ENCODE peak calls at places on chromosomes 12 and 14, in eight cellular contexts. Z is A549, L is endothelial cell of umbilical vein, Q is stomach, P is uterus, H is suprapubic skin, T is HCT116, J is sigmoid colon. N is an unnamed sample.

GRCh38 chr12:115984607-115985006 is 292.9 kb downstream of the MED13L start:
- DNase-seq in H (no peak), Q (no peak), Z (no peak), J (no peak), P (no peak), L (no peak), T (no peak), N (no peak)

GRCh38 chr12:40063424-40063823 is 42.5 kb downstream of the SLC2A13 start:
- DNase-seq in L (no peak), Z (no peak), P (no peak), H (no peak), Q (no peak), J (no peak), T (no peak), N (no peak)

GRCh38 chr12:58395470-58395869 is 454.1 kb downstream of the ATP23 start:
- DNase-seq in H (no peak), Z (no peak), P (no peak), J (no peak), Q (no peak), L (no peak), T (peak; percentile 26), N (no peak)

GRCh38 chr14:67734675-67735074 is 33.0 kb downstream of the RDH12 start:
- DNase-seq in P (no peak), Z (no peak), T (no peak), H (no peak), Q (no peak), J (no peak), L (peak; percentile 24), N (no peak)

GRCh38 chr14:69685217-69685616 is 73.8 kb downstream of the SUSD6 start:
- DNase-seq in P (no peak), H (no peak), J (no peak), Q (no peak), T (no peak), Z (no peak), L (peak; percentile 49), N (no peak)

GRCh38 chr14:37594238-37594915 is 672 bp downstream of the FOXA1 start:
- DNase-seq in T (peak; percentile 76), Z (peak; percentile 92), P (no peak), Q (peak; percentile 82), H (peak; percentile 74), J (no peak), L (peak; percentile 80), N (no peak)

GRCh38 chr12:109275173-109275572 is 33.9 kb downstream of the FOXN4 start:
- DNase-seq in Z (no peak), P (no peak), T (no peak), J (no peak), Q (no peak), H (no peak), L (no peak), N (no peak)

GRCh38 chr12:105477873-105478272 is 147.4 kb downstream of the C12orf75 start:
- DNase-seq in T (no peak), Z (no peak), L (peak; percentile 64), J (no peak), P (peak; percentile 20), H (no peak), Q (no peak), N (no peak)

GRCh38 chr12:102681309-102681708 is 200.9 kb upstream of the IGF1 start:
- DNase-seq in H (no peak), J (no peak), P (no peak), T (no peak), Z (no peak), L (no peak), Q (no peak), N (no peak)

GRCh38 chr12:71237128-71237527 is 79.3 kb upstream of the TSPAN8 start:
- DNase-seq in L (no peak), P (no peak), H (no peak), J (no peak), Q (no peak), Z (no peak), T (no peak), N (no peak)

GRCh38 chr12:71236133-71236660 is 78.4 kb upstream of the TSPAN8 start:
- DNase-seq in Z (no peak), J (no peak), L (no peak), H (no peak), P (no peak), Q (no peak), T (no peak), N (no peak)

GRCh38 chr12:71230542-71230941 is 72.7 kb upstream of the TSPAN8 start:
- DNase-seq in P (no peak), J (no peak), L (no peak), H (no peak), Q (no peak), Z (no peak), T (no peak), N (no peak)

DNA sequence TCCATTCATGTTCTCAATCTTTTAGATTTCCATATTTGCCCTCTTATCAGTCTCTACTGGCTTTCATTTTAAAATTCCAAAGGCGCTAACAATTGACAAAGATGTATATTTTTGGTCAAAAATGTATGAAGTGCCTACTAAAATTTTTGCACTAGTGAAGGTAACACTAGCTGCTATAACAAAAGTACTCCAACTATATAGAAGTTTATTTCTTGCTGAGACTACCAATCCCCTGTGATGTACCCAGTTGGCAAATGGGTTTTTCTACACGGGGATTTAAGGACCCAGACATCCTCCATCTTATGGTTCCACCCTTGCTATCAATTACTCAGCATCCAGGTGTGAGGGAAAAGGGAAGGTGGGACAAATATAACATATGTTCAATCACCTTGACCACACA is 75.3 kb upstream of the TSPAN8 start:
- DNase-seq in T (no peak), P (no peak), J (no peak), Q (no peak), H (no peak), Z (no peak), L (no peak), N (no peak)
- TF ChIP-seq POLR2A in T (no peak), P (no peak), J (no peak), Q (no peak), H (no peak), Z (no peak), L (no peak), N (no peak)

GRCh38 chr12:133124674-133125073 is 5.4 kb downstream of the ZNF891 start:
- DNase-seq in Z (no peak), Q (no peak), H (no peak), T (no peak), P (no peak), L (no peak), J (no peak), N (no peak)
- H3K9me3 ChIP-seq in Z (peaks cover 99% of the 10 kb centered on the region), Q (peaks cover 94% of the 10 kb centered on the region), H (peaks cover 63% of the 10 kb centered on the region), T (peaks cover 26% of the 10 kb centered on the region), P (peaks cover 93% of the 10 kb centered on the region), L (peaks cover 15% of the 10 kb centered on the region), J (peaks cover 87% of the 10 kb centered on the region), N (peaks cover 58% of the 10 kb centered on the region)

GRCh38 chr14:96088911-96089310 is 49.7 kb downstream of the C14orf132 start:
- DNase-seq in J (peak; percentile 46), T (no peak), L (no peak), Z (no peak), Q (no peak), H (no peak), P (no peak), N (no peak)
- H3K27ac ChIP-seq in J (no peak overlapping the region), T (no peak overlapping the region), L (no peak overlapping the region), Z (no peak overlapping the region), Q (no peak overlapping the region), H (no peak overlapping the region), P (no peak overlapping the region), N (no peak overlapping the region)

GRCh38 chr14:99271951-99272668 is at the start of gene BCL11B:
- DNase-seq in L (peak; percentile 84), H (peak; percentile 90), J (no peak), P (no peak), Q (peak; percentile 56), T (peak; percentile 82), Z (peak; percentile 93), N (no peak)
- TF ChIP-seq POLR2A in L (no peak), H (no peak), J (no peak), P (no peak), Q (no peak), T (peak; percentile 52), Z (peak; percentile 52), N (no peak)

GRCh38 chr14:41377926-41378325 is 228.8 kb upstream of the LRFN5 start:
- DNase-seq in H (no peak), L (no peak), Q (no peak), J (no peak), Z (no peak), T (no peak), P (no peak), N (no peak)

GRCh38 chr14:41380017-41380416 is 226.7 kb upstream of the LRFN5 start:
- DNase-seq in T (no peak), J (no peak), Z (no peak), P (no peak), L (no peak), Q (no peak), H (no peak), N (no peak)

DNA sequence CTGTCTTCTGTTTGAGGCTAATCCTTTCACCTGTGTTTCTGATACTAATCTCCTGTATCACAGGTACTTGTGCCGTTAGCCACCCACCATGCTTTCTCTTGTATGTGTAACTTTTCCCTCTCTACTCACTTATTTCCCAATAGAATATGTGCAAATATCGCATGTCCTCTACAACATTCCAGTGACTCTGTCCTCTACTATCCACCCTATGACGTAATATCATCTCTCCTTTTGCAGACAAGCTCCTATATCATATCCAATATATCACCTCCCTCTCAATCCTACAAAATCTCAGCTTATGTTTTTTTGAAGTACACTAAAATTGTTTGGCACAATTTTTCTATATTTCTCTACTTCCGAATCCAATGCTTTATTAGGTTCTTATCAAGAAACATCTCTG is 232.6 kb upstream of the LRFN5 start:
- DNase-seq in J (no peak), L (no peak), P (no peak), T (no peak), H (no peak), Q (no peak), Z (no peak), N (no peak)
- H3K9me3 ChIP-seq in J (no peaks in the 10 kb centered on the region), L (peaks cover 5% of the 10 kb centered on the region), P (no peaks in the 10 kb centered on the region), T (no peaks in the 10 kb centered on the region), H (no peaks in the 10 kb centered on the region), Q (no peaks in the 10 kb centered on the region), Z (no peaks in the 10 kb centered on the region), N (no peaks in the 10 kb centered on the region)

GRCh38 chr14:71115306-71115705 is 208.0 kb downstream of the PCNX1 start:
- DNase-seq in T (no peak), Q (no peak), P (no peak), J (no peak), L (no peak), Z (no peak), H (no peak), N (no peak)
- H3K27ac ChIP-seq in T (no peak overlapping the region), Q (no peak overlapping the region), P (no peak overlapping the region), J (no peak overlapping the region), L (no peak overlapping the region), Z (no peak overlapping the region), H (no peak overlapping the region), N (no peak overlapping the region)

DNA sequence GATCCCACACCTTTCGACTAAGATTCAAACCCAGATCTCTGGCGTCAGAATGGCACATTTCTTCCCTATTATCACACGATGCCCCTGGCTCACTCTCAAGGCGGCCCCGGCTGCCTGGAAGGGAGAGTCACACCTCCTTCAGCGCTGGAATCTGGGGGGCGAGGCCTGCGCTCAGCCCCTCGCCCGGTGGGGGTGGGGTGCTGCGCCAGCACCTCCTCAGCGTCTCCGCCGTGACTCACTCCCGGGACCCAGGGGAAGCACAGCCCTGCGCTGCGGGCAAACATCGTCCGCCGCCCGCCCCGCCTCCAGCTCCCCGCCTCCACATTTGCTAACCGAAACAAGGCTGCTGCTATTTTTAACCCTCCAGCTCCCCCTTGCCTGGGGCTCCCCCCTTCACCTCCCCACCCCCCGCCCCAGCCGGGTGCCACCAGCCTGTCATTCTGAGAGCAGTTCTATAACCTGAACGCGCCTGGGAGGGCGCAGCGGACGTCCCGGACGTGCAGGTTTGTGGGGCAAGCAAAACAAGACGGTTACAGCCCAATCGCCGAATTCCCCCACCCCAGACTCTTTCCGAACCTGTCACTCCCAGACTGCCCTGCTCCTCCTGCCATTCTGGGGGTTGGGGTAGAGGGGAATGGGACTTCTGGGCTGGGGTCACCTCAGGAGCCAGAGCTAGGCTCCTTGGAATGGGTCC is 6.8 kb downstream of the HDAC7 start:
- DNase-seq in Q (peak; percentile 85), T (no peak), H (peak; percentile 95), J (peak; percentile 96), L (peak; percentile 87), Z (peak; percentile 74), P (peak; percentile 92), N (peak; percentile 87)
- TF ChIP-seq POLR2A in Q (no peak), T (no peak), H (no peak), J (no peak), L (no peak), Z (no peak), P (no peak), N (peak; percentile 55)

N was measured in gastrocnemius medialis.